ENCODE peak calls at places on chromosomes 4 and X, in four cellular contexts. N is AG04449, T is IMR-90, L is fibroblast of mammary gland. U is an unnamed sample.

GRCh38 chr4:57156242-57156990 is 46.2 kb upstream of the IGFBP7 start:
- DNase-seq in L (no peak), T (peak; percentile 41), N (no peak), U (no peak)

GRCh38 chr4:150152764-150153163 is 74.5 kb downstream of the DCLK2 start:
- DNase-seq in N (no peak), T (peak; percentile 68), L (peak; percentile 70), U (peak; percentile 83)

GRCh38 chr4:104500452-104500851 is 5.8 kb upstream of the CXXC4 start:
- DNase-seq in N (no peak), L (no peak), T (no peak), U (no peak)

GRCh38 chr4:26978387-26979071 is 117.9 kb downstream of the STIM2 start:
- DNase-seq in N (no peak), T (no peak), L (no peak), U (no peak)

GRCh38 chr4:47085661-47086060 is 54.3 kb downstream of the GABRB1 start:
- DNase-seq in T (no peak), L (no peak), N (no peak), U (no peak)

GRCh38 chrX:38561951-38562719 is 793 bp downstream of the TSPAN7 start:
- DNase-seq in N (no peak), L (no peak), T (no peak), U (no peak)

GRCh38 chr4:14180983-14181601 is 553.6 kb upstream of the BOD1L1 start:
- DNase-seq in N (no peak), T (peak; percentile 14), L (no peak), U (peak; percentile 31)

GRCh38 chr4:95572304-95572991 is 23.7 kb upstream of the UNC5C start:
- DNase-seq in L (no peak), N (no peak), T (no peak), U (peak; percentile 74)

GRCh38 chr4:99395595-99396364 is 39.4 kb downstream of the ADH7 start:
- DNase-seq in T (peak; percentile 67), N (no peak), L (peak; percentile 67), U (peak; percentile 36)

GRCh38 chr4:79466621-79467020 is 58.6 kb upstream of the GK2 start:
- DNase-seq in L (peak; percentile 57), N (no peak), T (no peak), U (peak; percentile 34)

GRCh38 chr4:146582864-146583263 is 55.8 kb upstream of the POU4F2 start:
- DNase-seq in L (peak; percentile 11), T (no peak), N (no peak), U (peak; percentile 5)

GRCh38 chr4:40843696-40844095 is 93.9 kb downstream of the NSUN7 start:
- DNase-seq in N (no peak), T (no peak), L (no peak), U (no peak)

GRCh38 chr4:9762823-9763475 is 18.5 kb upstream of the DRD5 start:
- DNase-seq in T (peak; percentile 55), L (peak; percentile 64), N (peak; percentile 4), U (peak; percentile 88)

GRCh38 chrX:2696698-2697215 is 5.7 kb downstream of the CD99 start:
- DNase-seq in L (peak; percentile 95), N (no peak), T (peak; percentile 90), U (peak; percentile 93)

GRCh38 chr4:2277956-2278355 is 16.0 kb upstream of the MXD4 start:
- DNase-seq in N (no peak), T (no peak), L (no peak), U (no peak)

GRCh38 chr4:168848977-168849687 is 160.9 kb downstream of the CBR4 start:
- DNase-seq in L (no peak), N (no peak), T (peak; percentile 59), U (peak; percentile 60)

GRCh38 chrX:153304988-153305736 is 16.4 kb downstream of the PNMA6F start:
- DNase-seq in L (no peak), N (no peak), T (no peak), U (no peak)

GRCh38 chrX:124217289-124218251 is 114.9 kb upstream of the TEX13D start:
- DNase-seq in N (no peak), L (no peak), T (no peak), U (peak; percentile 10)

GRCh38 chr4:176277162-176277904 is 8.3 kb upstream of the ASB5 start:
- DNase-seq in T (peak; percentile 71), N (no peak), L (peak; percentile 69), U (peak; percentile 73)

GRCh38 chr4:145619639-145619996 is 433 bp downstream of the MMAA start:
- DNase-seq in L (peak; percentile 52), T (peak; percentile 57), N (no peak), U (peak; percentile 53)

GRCh38 chr4:152436384-152436783 is 99.5 kb downstream of the FBXW7 start:
- DNase-seq in T (no peak), N (no peak), L (no peak), U (no peak)

GRCh38 chr4:185343726-185344581 is 51.8 kb downstream of the LRP2BP start:
- DNase-seq in T (peak; percentile 27), L (peak; percentile 70), N (peak; percentile 29), U (peak; percentile 40)

GRCh38 chrX:77422886-77423648 is 24.1 kb upstream of the FGF16 start:
- DNase-seq in N (no peak), T (no peak), L (no peak), U (no peak)

GRCh38 chr4:186765138-186765537 is 41.5 kb upstream of the FAT1 start:
- DNase-seq in T (peak; percentile 20), L (peak; percentile 67), N (no peak), U (peak; percentile 43)

GRCh38 chr4:138158746-138159297 is 83.3 kb downstream of the SLC7A11 start:
- DNase-seq in T (peak; percentile 91), N (peak; percentile 29), L (peak; percentile 87), U (peak; percentile 67)

GRCh38 chr4:99615210-99615834 is 40.7 kb downstream of the MTTP start:
- DNase-seq in N (no peak), T (no peak), L (no peak), U (no peak)

GRCh38 chr4:180635276-180635675 is 1607.9 kb upstream of the TENM3 start:
- DNase-seq in T (no peak), L (no peak), N (no peak), U (no peak)

GRCh38 chr4:178953447-178954120 is 1511.3 kb upstream of the AGA start:
- DNase-seq in T (no peak), N (no peak), L (no peak), U (no peak)

GRCh38 chrX:19303216-19303880 is 40.4 kb upstream of the PDHA1 start:
- DNase-seq in T (peak; percentile 45), N (peak; percentile 1), L (peak; percentile 84), U (peak; percentile 67)

GRCh38 chrX:150063673-150064072 is 125.4 kb upstream of the EOLA2 start:
- DNase-seq in N (no peak), L (no peak), T (no peak), U (no peak)

DNA sequence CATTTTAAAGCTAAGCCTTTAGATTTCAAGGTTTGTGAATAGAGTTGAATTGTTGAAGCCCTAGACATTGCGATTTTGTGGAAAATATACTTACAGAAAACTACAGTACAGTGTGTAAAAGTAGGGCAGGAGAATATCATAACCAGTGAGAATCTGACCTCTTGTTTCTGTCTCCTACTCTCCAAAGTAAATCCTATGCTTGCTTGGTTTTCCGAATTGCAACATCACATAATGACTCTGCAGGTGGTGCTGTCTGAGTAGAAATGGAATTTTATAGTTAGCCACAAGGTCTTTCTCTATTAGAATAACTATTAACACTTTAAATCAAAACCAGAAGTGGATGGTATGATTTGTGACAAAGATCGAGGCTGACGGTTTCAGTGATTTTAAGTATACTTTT is 505.6 kb downstream of the RAPGEF2 start:
- DNase-seq in L (no peak), T (no peak), N (no peak), U (no peak)
- TF ChIP-seq CTCF in L (no peak), T (no peak), N (no peak), U (no peak)

GRCh38 chr4:159048166-159048886 is 54.6 kb upstream of the RAPGEF2 start:
- DNase-seq in L (peak; percentile 72), N (no peak), T (peak; percentile 79), U (peak; percentile 87)
- H3K4me3 ChIP-seq in L (peak overlapping the region; percentile 38), N (peak overlapping the region; percentile 25), T (peak overlapping the region; percentile 36), U (peak overlapping the region; percentile 32)

GRCh38 chr4:38294238-38294637 is 334.0 kb downstream of the PTTG2 start:
- DNase-seq in L (no peak), N (no peak), T (no peak), U (no peak)

GRCh38 chr4:38287090-38287843 is 327.1 kb downstream of the PTTG2 start:
- DNase-seq in T (no peak), L (no peak), N (no peak), U (no peak)

GRCh38 chr4:38290914-38291313 is 330.7 kb downstream of the PTTG2 start:
- DNase-seq in N (no peak), T (no peak), L (no peak), U (no peak)

GRCh38 chr4:38292529-38292928 is 332.3 kb downstream of the PTTG2 start:
- DNase-seq in T (no peak), L (no peak), N (no peak), U (no peak)

GRCh38 chr4:38290360-38290759 is 330.2 kb downstream of the PTTG2 start:
- DNase-seq in N (no peak), L (peak; percentile 18), T (peak; percentile 70), U (peak; percentile 82)
- TF ChIP-seq CTCF in N (no peak), L (no peak), T (no peak), U (no peak)

GRCh38 chr4:32196950-32197688 is 1477.0 kb downstream of the PCDH7 start:
- DNase-seq in N (no peak), T (no peak), L (no peak), U (no peak)

GRCh38 chr4:32203340-32203739 is 1483.2 kb downstream of the PCDH7 start:
- DNase-seq in N (no peak), T (no peak), L (no peak), U (no peak)

GRCh38 chr4:32199639-32200038 is 1479.5 kb downstream of the PCDH7 start:
- DNase-seq in L (no peak), T (no peak), N (no peak), U (no peak)
- H3K4me3 ChIP-seq in L (no peak overlapping the region), T (no peak overlapping the region), N (no peak overlapping the region), U (no peak overlapping the region)

GRCh38 chrX:53294024-53294648 is 12.8 kb upstream of the IQSEC2 start:
- DNase-seq in L (peak; percentile 32), N (no peak), T (peak; percentile 26), U (no peak)
- TF ChIP-seq CTCF in L (peak; percentile 32), N (no peak), T (peak; percentile 44), U (peak; percentile 17)